ENCODE peak calls at places on chromosome 5, in six cellular contexts. W, C, K, F, E and Z are unnamed samples.

GRCh38 chr5:19031491-19031890 is 956.5 kb downstream of the CDH18 start:
- DNase-seq in W (no peak), C (no peak), K (no peak), F (no peak), E (no peak), Z (no peak)

GRCh38 chr5:149265559-149265958 is 6.1 kb upstream of the AFAP1L1 start:
- DNase-seq in W (peak; percentile 80), C (peak; percentile 69), K (peak; percentile 47), F (no peak), E (peak; percentile 30), Z (peak; percentile 82)

GRCh38 chr5:142221091-142221860 is 103.5 kb downstream of the SPRY4 start:
- DNase-seq in W (no peak), C (peak; percentile 28), K (peak; percentile 48), F (no peak), E (no peak), Z (peak; percentile 37)

GRCh38 chr5:131634666-131634995 is 398 bp downstream of the RAPGEF6 start:
- DNase-seq in W (no peak), C (peak; percentile 37), K (peak; percentile 71), F (peak; percentile 45), E (peak; percentile 19), Z (peak; percentile 50)

GRCh38 chr5:35046754-35047153 is 995 bp downstream of the AGXT2 start:
- DNase-seq in W (peak; percentile 97), C (peak; percentile 99), K (peak; percentile 69), F (no peak), E (peak; percentile 45), Z (peak; percentile 91)

GRCh38 chr5:137300411-137301240 is 198.5 kb downstream of the SPOCK1 start:
- DNase-seq in W (peak; percentile 31), C (peak; percentile 52), K (peak; percentile 62), F (peak; percentile 2), E (peak; percentile 57), Z (peak; percentile 83)

GRCh38 chr5:117731445-117731844 is 1156.8 kb upstream of the SEMA6A start:
- DNase-seq in W (no peak), C (no peak), K (no peak), F (no peak), E (no peak), Z (peak; percentile 9)

GRCh38 chr5:89929834-89930233 is 479.7 kb downstream of the CETN3 start:
- DNase-seq in W (peak; percentile 15), C (peak; percentile 50), K (no peak), F (no peak), E (no peak), Z (peak; percentile 42)

GRCh38 chr5:124873189-124873588 is 126.8 kb upstream of the ZNF608 start:
- DNase-seq in W (no peak), C (no peak), K (no peak), F (no peak), E (no peak), Z (no peak)

GRCh38 chr5:86971034-86971511 is 296.6 kb upstream of the RASA1 start:
- DNase-seq in W (peak; percentile 38), C (peak; percentile 26), K (peak; percentile 8), F (no peak), E (no peak), Z (peak; percentile 42)